ENCODE peak calls at places on chromosomes 3 and 15, in eight cellular contexts. X, N, A, Z, W, C, T and U are unnamed samples.

GRCh38 chr3:185484296-185484695 is 14.5 kb downstream of the TMEM41A start:
- DNase-seq in Z (no peak), X (no peak), W (no peak), C (no peak), A (no peak), N (no peak), T (no peak), U (no peak)

GRCh38 chr15:64904189-64904588 is 7.5 kb upstream of the ANKDD1A start:
- DNase-seq in W (no peak), C (no peak), T (no peak), X (no peak), A (no peak), Z (no peak), N (no peak), U (no peak)

GRCh38 chr15:83999396-84000120 is 236.0 kb upstream of the GOLGA6L4 start:
- DNase-seq in W (no peak), T (no peak), X (no peak), C (no peak), A (no peak), Z (no peak), N (no peak), U (no peak)

GRCh38 chr3:114231616-114232015 is 5.8 kb downstream of the ZNF80 start:
- DNase-seq in W (peak), C (peak), T (no peak), Z (no peak), X (no peak), N (no peak), A (no peak), U (no peak)

GRCh38 chr3:42802876-42803799 is 1.2 kb downstream of the HIGD1A start:
- DNase-seq in Z (peak), T (no peak), W (no peak), X (no peak), A (peak), C (no peak), N (no peak), U (peak)

GRCh38 chr3:33046521-33046920 is 50.4 kb downstream of the GLB1 start:
- DNase-seq in X (no peak), A (no peak), C (no peak), N (no peak), Z (no peak), W (no peak), T (no peak), U (no peak)

GRCh38 chr15:63896336-63897115 is 62.8 kb upstream of the HERC1 start:
- DNase-seq in N (no peak), X (no peak), C (no peak), A (peak), W (no peak), T (peak), Z (no peak), U (no peak)

GRCh38 chr3:43704697-43705096 is 14.0 kb downstream of the ABHD5 start:
- DNase-seq in T (no peak), A (no peak), N (no peak), C (no peak), X (no peak), W (no peak), Z (no peak), U (no peak)

GRCh38 chr3:10378742-10379141 is 57.8 kb upstream of the SEC13 start:
- DNase-seq in X (no peak), W (no peak), T (no peak), C (no peak), Z (no peak), A (no peak), N (no peak), U (no peak)

GRCh38 chr3:71723452-71724170 is 1.6 kb downstream of the EIF4E3 start:
- DNase-seq in W (peak), C (no peak), A (no peak), T (no peak), N (no peak), Z (no peak), X (no peak), U (no peak)

GRCh38 chr3:49554639-49555265 is 475 bp downstream of the BSN start:
- DNase-seq in Z (no peak), A (peak), W (no peak), T (peak), X (no peak), C (peak), N (peak), U (peak)

GRCh38 chr15:77646104-77646694 is 13.5 kb upstream of the LINGO1 start:
- DNase-seq in X (no peak), Z (no peak), W (no peak), N (no peak), A (no peak), C (no peak), T (no peak), U (no peak)

GRCh38 chr3:194268659-194269487 is 82.3 kb downstream of the CPN2 start:
- DNase-seq in C (no peak), A (no peak), X (no peak), N (no peak), W (no peak), T (no peak), Z (no peak), U (no peak)